ENCODE peak calls at places on chromosome 21, in ten cellular contexts. R is D341Med; W is mesothelial cell of epicardium; A is glutamatergic neuron; X is DMS153; Z is activated naive CD4-positive, alpha-beta T cell; V is effector memory CD8-positive, alpha-beta T cell; H is hepatocyte; O is lung; F is GM04504. P is an unnamed sample.

GRCh38 chr21:38894899-38895298 is 89.2 kb downstream of the ETS2 start:
- DNase-seq in R (no peak), W (no peak), A (no peak), X (no peak), Z (no peak), V (no peak), H (no peak), O (no peak), F (no peak), P (no peak)

GRCh38 chr21:20519076-20519475 is 479.1 kb upstream of the NCAM2 start:
- DNase-seq in R (no peak), W (no peak), A (no peak), X (no peak), Z (no peak), V (no peak), H (no peak), O (no peak), F (no peak), P (no peak)

GRCh38 chr21:45529785-45530422 is 12.3 kb downstream of the SLC19A1 start:
- DNase-seq in R (no peak), W (no peak), A (no peak), X (no peak), Z (no peak), V (no peak), H (no peak), O (no peak), F (no peak), P (no peak)

GRCh38 chr21:41707231-41707988 is 59.4 kb downstream of the RIPK4 start:
- DNase-seq in R (no peak), W (no peak), A (no peak), X (peak), Z (no peak), V (no peak), H (peak), O (no peak), F (no peak), P (no peak)

GRCh38 chr21:14757533-14758327 is 211.6 kb upstream of the SAMSN1 start:
- DNase-seq in R (no peak), W (no peak), A (no peak), X (no peak), Z (no peak), V (no peak), H (no peak), O (no peak), F (no peak), P (no peak)

GRCh38 chr21:27817061-27817460 is 850.2 kb upstream of the ADAMTS5 start:
- DNase-seq in R (no peak), W (no peak), A (no peak), X (no peak), Z (no peak), V (no peak), H (peak), O (no peak), F (no peak), P (no peak)

GRCh38 chr21:42239973-42240372 is 21.0 kb downstream of the ABCG1 start:
- DNase-seq in R (no peak), W (no peak), A (no peak), X (no peak), Z (no peak), V (no peak), H (no peak), O (no peak), F (no peak), P (no peak)

GRCh38 chr21:29194847-29195246 is 64.4 kb downstream of the MAP3K7CL start:
- DNase-seq in R (no peak), W (no peak), A (no peak), X (no peak), Z (no peak), V (no peak), H (no peak), O (no peak), F (no peak), P (no peak)

P was measured in immature natural killer cell.